ENCODE peak calls at places on chromosomes 16 and 17, in seven cellular contexts. One of them, this sample, is unnamed.

GRCh38 chr16:24102120-24102740 is 153.9 kb upstream of the CACNG3 start:
- DNase-seq in mesenchymal stem cell: no peak
- DNase-seq in mesendoderm: peak
- DNase-seq in trophoblast cell: no peak
- DNase-seq in H9: no peak
- DNase-seq in H1: no peak
- DNase-seq in IMR-90: no peak
- DNase-seq in this sample: no peak

GRCh38 chr17:27577884-27578717 is 52.9 kb upstream of the LGALS9 start:
- DNase-seq in IMR-90: peak
- DNase-seq in H1: no peak
- DNase-seq in mesenchymal stem cell: peak
- DNase-seq in mesendoderm: peak
- DNase-seq in trophoblast cell: peak
- DNase-seq in H9: no peak
- DNase-seq in this sample: no peak

GRCh38 chr16:66588981-66589713 is 9.9 kb downstream of the CMTM2 start:
- DNase-seq in IMR-90: peak
- DNase-seq in trophoblast cell: no peak
- DNase-seq in mesenchymal stem cell: peak
- DNase-seq in mesendoderm: peak
- DNase-seq in H9: peak
- DNase-seq in H1: no peak
- DNase-seq in this sample: no peak

GRCh38 chr17:72120878-72121163 is at the start of gene SOX9:
- DNase-seq in mesenchymal stem cell: peak
- DNase-seq in H1: peak
- DNase-seq in IMR-90: peak
- DNase-seq in H9: peak
- DNase-seq in mesendoderm: peak
- DNase-seq in trophoblast cell: no peak
- DNase-seq in this sample: peak

GRCh38 chr17:76599699-76600460 is 14.2 kb upstream of the ST6GALNAC2 start:
- DNase-seq in trophoblast cell: no peak
- DNase-seq in IMR-90: peak
- DNase-seq in H1: no peak
- DNase-seq in mesendoderm: no peak
- DNase-seq in H9: no peak
- DNase-seq in mesenchymal stem cell: no peak
- DNase-seq in this sample: no peak

GRCh38 chr17:49363251-49363650 is 1.2 kb upstream of the ZNF652 start:
- DNase-seq in IMR-90: no peak
- DNase-seq in trophoblast cell: no peak
- DNase-seq in mesenchymal stem cell: no peak
- DNase-seq in mesendoderm: no peak
- DNase-seq in H9: no peak
- DNase-seq in H1: no peak
- DNase-seq in this sample: no peak

GRCh38 chr17:39225974-39226683 is 384 bp upstream of the STAC2 start:
- DNase-seq in H1: peak
- DNase-seq in trophoblast cell: no peak
- DNase-seq in mesendoderm: peak
- DNase-seq in IMR-90: peak
- DNase-seq in mesenchymal stem cell: peak
- DNase-seq in H9: peak
- DNase-seq in this sample: peak

GRCh38 chr16:48963901-48964615 is 317.6 kb downstream of the CBLN1 start:
- DNase-seq in H1: no peak
- DNase-seq in trophoblast cell: peak
- DNase-seq in mesendoderm: peak
- DNase-seq in mesenchymal stem cell: peak
- DNase-seq in H9: no peak
- DNase-seq in IMR-90: peak
- DNase-seq in this sample: no peak

GRCh38 chr16:14125708-14126107 is 54.6 kb downstream of the MRTFB start:
- DNase-seq in H1: no peak
- DNase-seq in H9: no peak
- DNase-seq in mesenchymal stem cell: no peak
- DNase-seq in trophoblast cell: no peak
- DNase-seq in IMR-90: no peak
- DNase-seq in mesendoderm: no peak
- DNase-seq in this sample: no peak

GRCh38 chr17:38428643-38429371 is 543 bp downstream of the ARHGAP23 start:
- DNase-seq in mesenchymal stem cell: peak
- DNase-seq in IMR-90: peak
- DNase-seq in mesendoderm: no peak
- DNase-seq in H1: no peak
- DNase-seq in trophoblast cell: no peak
- DNase-seq in H9: peak
- DNase-seq in this sample: no peak

GRCh38 chr17:5200360-5200759 is 8.7 kb upstream of the ZNF594 start:
- DNase-seq in mesenchymal stem cell: no peak
- DNase-seq in H1: no peak
- DNase-seq in trophoblast cell: no peak
- DNase-seq in mesendoderm: no peak
- DNase-seq in IMR-90: no peak
- DNase-seq in H9: no peak
- DNase-seq in this sample: no peak

GRCh38 chr17:64256913-64257807 is 5.9 kb downstream of the TEX2 start:
- DNase-seq in trophoblast cell: peak
- DNase-seq in H9: no peak
- DNase-seq in mesenchymal stem cell: peak
- DNase-seq in IMR-90: peak
- DNase-seq in H1: no peak
- DNase-seq in mesendoderm: no peak
- DNase-seq in this sample: no peak

GRCh38 chr16:50293994-50294855 is 27.9 kb downstream of the ADCY7 start:
- DNase-seq in trophoblast cell: no peak
- DNase-seq in H9: no peak
- DNase-seq in mesendoderm: no peak
- DNase-seq in H1: no peak
- DNase-seq in IMR-90: no peak
- DNase-seq in mesenchymal stem cell: no peak
- DNase-seq in this sample: no peak

GRCh38 chr16:25097304-25097988 is 14.1 kb upstream of the LCMT1 start:
- DNase-seq in mesenchymal stem cell: peak
- DNase-seq in trophoblast cell: no peak
- DNase-seq in mesendoderm: no peak
- DNase-seq in IMR-90: peak
- DNase-seq in H9: no peak
- DNase-seq in H1: no peak
- DNase-seq in this sample: no peak

GRCh38 chr17:77867308-77867781 is 91.2 kb upstream of the TNRC6C start:
- DNase-seq in mesenchymal stem cell: no peak
- DNase-seq in trophoblast cell: no peak
- DNase-seq in IMR-90: no peak
- DNase-seq in H9: no peak
- DNase-seq in mesendoderm: no peak
- DNase-seq in H1: no peak
- DNase-seq in this sample: no peak

GRCh38 chr17:14950216-14950615 is 314.9 kb downstream of the PMP22 start:
- DNase-seq in trophoblast cell: no peak
- DNase-seq in H1: no peak
- DNase-seq in IMR-90: peak
- DNase-seq in H9: no peak
- DNase-seq in mesenchymal stem cell: peak
- DNase-seq in mesendoderm: peak
- DNase-seq in this sample: no peak

GRCh38 chr16:63050391-63050790 is 1014.2 kb upstream of the CDH8 start:
- DNase-seq in mesenchymal stem cell: no peak
- DNase-seq in trophoblast cell: no peak
- DNase-seq in mesendoderm: no peak
- DNase-seq in IMR-90: no peak
- DNase-seq in H9: no peak
- DNase-seq in H1: no peak
- DNase-seq in this sample: no peak

DNA sequence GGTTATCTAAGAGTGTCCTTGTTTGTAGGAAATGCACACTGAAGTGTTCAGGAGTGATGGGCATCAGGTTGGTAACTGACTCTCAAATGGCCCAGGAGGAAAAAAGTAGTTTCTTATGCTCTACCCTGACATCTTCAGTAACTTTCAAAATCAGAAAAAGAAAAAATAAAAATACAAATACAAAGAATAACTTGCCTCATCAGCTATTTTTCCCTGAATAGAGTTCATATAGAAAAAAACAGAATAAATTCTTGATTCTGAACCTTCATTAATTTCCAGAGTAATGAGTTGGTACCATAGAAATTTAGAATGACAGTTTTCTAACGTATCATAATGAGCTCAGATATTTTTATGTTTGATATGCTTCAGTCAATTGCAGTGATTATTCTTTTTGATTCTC is 27.2 kb upstream of the HYDIN start:
- DNase-seq in mesenchymal stem cell: no peak
- DNase-seq in mesendoderm: no peak
- DNase-seq in IMR-90: no peak
- DNase-seq in H9: no peak
- DNase-seq in trophoblast cell: no peak
- DNase-seq in H1: no peak
- DNase-seq in this sample: no peak
- H2BK5ac ChIP-seq in mesenchymal stem cell: no peak
- H2BK5ac ChIP-seq in mesendoderm: no peak
- H2BK5ac ChIP-seq in IMR-90: no peak
- H2BK5ac ChIP-seq in H9: no peak
- H2BK5ac ChIP-seq in trophoblast cell: no peak
- H2BK5ac ChIP-seq in H1: no peak
- H2BK5ac ChIP-seq in this sample: no peak

DNA sequence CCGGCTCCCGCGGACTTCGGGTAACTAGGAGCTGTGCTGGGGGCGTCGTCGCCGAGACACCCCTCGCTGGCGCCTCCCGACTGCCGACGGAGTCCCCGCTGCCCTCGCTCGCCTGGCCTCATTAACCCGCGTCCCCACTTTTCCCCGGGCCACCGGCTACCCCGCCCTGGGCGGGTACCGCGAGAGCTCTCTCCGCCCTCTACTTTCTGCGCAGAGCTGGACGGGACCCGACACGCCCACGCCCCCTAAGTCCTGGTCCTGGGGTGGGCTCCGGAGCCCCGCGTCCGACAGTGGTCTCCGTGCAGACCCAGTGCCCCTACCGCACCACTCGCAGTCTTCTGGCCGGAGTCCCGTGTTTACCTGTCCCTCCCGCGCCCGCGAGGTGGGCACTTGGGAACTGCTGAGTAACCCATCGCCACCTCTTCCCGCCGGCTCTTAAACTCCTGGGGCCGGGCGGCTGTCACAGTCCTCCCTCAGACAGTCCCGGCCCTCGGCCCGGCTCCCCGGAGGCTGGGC is 421 bp upstream of the TLCD1 start:
- DNase-seq in trophoblast cell: no peak
- DNase-seq in mesendoderm: peak
- DNase-seq in IMR-90: peak
- DNase-seq in H1: no peak
- DNase-seq in mesenchymal stem cell: peak
- DNase-seq in H9: peak
- DNase-seq in this sample: peak
- H2BK5ac ChIP-seq in trophoblast cell: peak
- H2BK5ac ChIP-seq in mesendoderm: peak
- H2BK5ac ChIP-seq in IMR-90: peak
- H2BK5ac ChIP-seq in H1: peak
- H2BK5ac ChIP-seq in mesenchymal stem cell: peak
- H2BK5ac ChIP-seq in H9: no peak
- H2BK5ac ChIP-seq in this sample: peak

DNA sequence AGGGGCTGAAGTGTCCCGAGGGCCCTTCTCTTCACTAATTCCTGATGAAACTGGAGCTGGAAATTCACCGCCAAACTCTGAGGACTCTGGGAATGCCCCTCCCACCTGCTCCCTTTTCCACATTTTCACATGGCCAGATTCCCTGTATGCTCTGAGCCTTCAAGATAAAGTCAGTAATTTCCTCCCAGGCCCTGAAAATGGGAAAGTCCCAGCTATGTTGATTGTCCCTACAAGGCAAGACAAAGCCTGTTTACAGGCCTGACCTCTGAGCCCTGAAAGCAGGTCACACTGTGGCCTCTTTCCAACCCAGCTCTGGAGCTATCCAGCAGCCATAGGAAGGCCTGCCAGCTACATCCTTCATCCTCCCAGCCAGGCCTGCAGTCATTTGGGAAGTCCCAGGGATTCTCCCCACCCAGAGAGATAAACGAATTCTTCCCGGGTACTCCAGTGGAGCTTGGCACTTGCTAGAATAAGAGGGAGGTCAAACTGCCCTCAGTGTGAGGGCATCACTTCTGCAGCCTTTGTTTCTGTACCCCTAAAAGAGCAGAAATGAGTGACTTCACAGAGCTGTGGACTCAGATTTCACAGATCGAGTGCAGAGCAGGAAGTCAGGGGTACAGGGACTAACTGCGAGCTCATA is 19.6 kb upstream of the CCL2 start:
- DNase-seq in mesendoderm: peak
- DNase-seq in H1: no peak
- DNase-seq in mesenchymal stem cell: no peak
- DNase-seq in IMR-90: peak
- DNase-seq in trophoblast cell: no peak
- DNase-seq in H9: no peak
- DNase-seq in this sample: no peak
- H2BK5ac ChIP-seq in mesendoderm: peak
- H2BK5ac ChIP-seq in H1: no peak
- H2BK5ac ChIP-seq in mesenchymal stem cell: no peak
- H2BK5ac ChIP-seq in IMR-90: no peak
- H2BK5ac ChIP-seq in trophoblast cell: no peak
- H2BK5ac ChIP-seq in H9: no peak
- H2BK5ac ChIP-seq in this sample: no peak

GRCh38 chr16:17321824-17322223 is 148.9 kb downstream of the XYLT1 start:
- DNase-seq in H1: no peak
- DNase-seq in trophoblast cell: no peak
- DNase-seq in IMR-90: no peak
- DNase-seq in H9: no peak
- DNase-seq in mesendoderm: peak
- DNase-seq in mesenchymal stem cell: no peak
- DNase-seq in this sample: no peak

GRCh38 chr16:17318200-17318599 is 152.6 kb downstream of the XYLT1 start:
- DNase-seq in H1: no peak
- DNase-seq in IMR-90: peak
- DNase-seq in trophoblast cell: no peak
- DNase-seq in mesendoderm: peak
- DNase-seq in mesenchymal stem cell: no peak
- DNase-seq in H9: no peak
- DNase-seq in this sample: no peak

GRCh38 chr16:17325744-17326143 is 145.0 kb downstream of the XYLT1 start:
- DNase-seq in IMR-90: no peak
- DNase-seq in mesenchymal stem cell: no peak
- DNase-seq in H1: no peak
- DNase-seq in trophoblast cell: no peak
- DNase-seq in H9: no peak
- DNase-seq in mesendoderm: no peak
- DNase-seq in this sample: no peak

GRCh38 chr16:17316005-17316404 is 154.8 kb downstream of the XYLT1 start:
- DNase-seq in H1: no peak
- DNase-seq in mesendoderm: no peak
- DNase-seq in mesenchymal stem cell: no peak
- DNase-seq in IMR-90: no peak
- DNase-seq in H9: no peak
- DNase-seq in trophoblast cell: no peak
- DNase-seq in this sample: no peak

DNA sequence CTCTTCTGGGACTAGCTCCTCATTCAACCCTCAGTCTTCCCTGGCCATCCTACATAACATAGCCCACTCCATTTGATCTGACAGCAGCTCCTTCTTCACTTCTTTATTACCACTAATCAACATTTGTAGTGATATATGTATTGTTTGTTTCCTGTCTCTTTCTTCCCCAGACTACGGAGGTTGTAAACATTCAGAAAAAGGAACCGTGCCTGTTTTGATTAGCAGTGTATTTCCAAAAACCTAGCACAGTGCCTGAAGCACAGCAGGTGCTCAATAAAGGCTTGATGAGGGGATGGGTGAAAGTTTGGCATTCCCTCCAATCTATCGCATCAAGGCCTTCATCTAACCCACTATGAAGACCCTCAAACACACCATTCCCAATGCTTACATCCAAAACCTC is 150.8 kb downstream of the XYLT1 start:
- DNase-seq in trophoblast cell: no peak
- DNase-seq in H1: no peak
- DNase-seq in IMR-90: no peak
- DNase-seq in H9: no peak
- DNase-seq in mesendoderm: no peak
- DNase-seq in mesenchymal stem cell: no peak
- DNase-seq in this sample: no peak
- H2BK5ac ChIP-seq in trophoblast cell: no peak
- H2BK5ac ChIP-seq in H1: no peak
- H2BK5ac ChIP-seq in IMR-90: no peak
- H2BK5ac ChIP-seq in H9: no peak
- H2BK5ac ChIP-seq in mesendoderm: no peak
- H2BK5ac ChIP-seq in mesenchymal stem cell: no peak
- H2BK5ac ChIP-seq in this sample: no peak